ENCODE peak calls at places on chromosome 5, in four cellular contexts. One of them, this sample, is unnamed.

GRCh38 chr5:1118738-1119137 is 6.9 kb upstream of the SLC12A7 start:
- DNase-seq in mammary epithelial cell: no peak
- DNase-seq in mesendoderm: peak
- DNase-seq in A549: no peak
- DNase-seq in this sample: no peak

GRCh38 chr5:73274870-73275756 is 102.1 kb downstream of the TMEM174 start:
- DNase-seq in mammary epithelial cell: no peak
- DNase-seq in A549: no peak
- DNase-seq in mesendoderm: no peak
- DNase-seq in this sample: no peak

GRCh38 chr5:134979416-134979815 is 11.7 kb downstream of the CATSPER3 start:
- DNase-seq in mesendoderm: no peak
- DNase-seq in A549: no peak
- DNase-seq in mammary epithelial cell: no peak
- DNase-seq in this sample: no peak

GRCh38 chr5:174327317-174327864 is 281.9 kb downstream of the NSG2 start:
- DNase-seq in A549: peak
- DNase-seq in mesendoderm: peak
- DNase-seq in mammary epithelial cell: peak
- DNase-seq in this sample: no peak

GRCh38 chr5:56323505-56323904 is 90.4 kb upstream of the ANKRD55 start:
- DNase-seq in mammary epithelial cell: peak
- DNase-seq in A549: peak
- DNase-seq in mesendoderm: peak
- DNase-seq in this sample: no peak

GRCh38 chr5:81495286-81495685 is 101.4 kb upstream of the ACOT12 start:
- DNase-seq in mammary epithelial cell: no peak
- DNase-seq in A549: no peak
- DNase-seq in mesendoderm: no peak
- DNase-seq in this sample: no peak

GRCh38 chr5:57094753-57095683 is 78.8 kb upstream of the GPBP1 start:
- DNase-seq in mesendoderm: peak
- DNase-seq in mammary epithelial cell: peak
- DNase-seq in A549: peak
- DNase-seq in this sample: no peak

GRCh38 chr5:78794693-78795215 is 146.2 kb upstream of the LHFPL2 start:
- DNase-seq in mammary epithelial cell: no peak
- DNase-seq in A549: no peak
- DNase-seq in mesendoderm: no peak
- DNase-seq in this sample: no peak

GRCh38 chr5:145854651-145855258 is 18.1 kb downstream of the GRXCR2 start:
- DNase-seq in mammary epithelial cell: peak
- DNase-seq in mesendoderm: peak
- DNase-seq in A549: peak
- DNase-seq in this sample: peak

GRCh38 chr5:55991768-55992486 is 2.8 kb downstream of the IL6ST start:
- DNase-seq in mammary epithelial cell: no peak
- DNase-seq in mesendoderm: no peak
- DNase-seq in A549: no peak
- DNase-seq in this sample: peak

GRCh38 chr5:117590944-117591343 is 1016.3 kb upstream of the SEMA6A start:
- DNase-seq in mammary epithelial cell: no peak
- DNase-seq in mesendoderm: peak
- DNase-seq in A549: no peak
- DNase-seq in this sample: no peak

GRCh38 chr5:133930061-133930823 is 38.2 kb downstream of the C5orf15 start:
- DNase-seq in mesendoderm: no peak
- DNase-seq in mammary epithelial cell: no peak
- DNase-seq in A549: no peak
- DNase-seq in this sample: no peak

GRCh38 chr5:139708877-139709586 is 60.9 kb downstream of the CXXC5 start:
- DNase-seq in mesendoderm: peak
- DNase-seq in mammary epithelial cell: no peak
- DNase-seq in A549: peak
- DNase-seq in this sample: peak

GRCh38 chr5:141439411-141440141 is 9.3 kb downstream of the PCDHGA12 start:
- DNase-seq in mammary epithelial cell: no peak
- DNase-seq in A549: no peak
- DNase-seq in mesendoderm: no peak
- DNase-seq in this sample: no peak

GRCh38 chr5:147547730-147548129 is 37.9 kb upstream of the DPYSL3 start:
- DNase-seq in A549: no peak
- DNase-seq in mesendoderm: no peak
- DNase-seq in mammary epithelial cell: no peak
- DNase-seq in this sample: peak

GRCh38 chr5:96714951-96715451 is 52.8 kb downstream of the CAST start:
- DNase-seq in A549: peak
- DNase-seq in mammary epithelial cell: peak
- DNase-seq in mesendoderm: peak
- DNase-seq in this sample: peak

GRCh38 chr5:97229196-97229595 is 46.1 kb upstream of the RIOK2 start:
- DNase-seq in mammary epithelial cell: peak
- DNase-seq in mesendoderm: no peak
- DNase-seq in A549: no peak
- DNase-seq in this sample: no peak

GRCh38 chr5:91182763-91183162 is 200.4 kb downstream of the ARRDC3 start:
- DNase-seq in mesendoderm: peak
- DNase-seq in A549: no peak
- DNase-seq in mammary epithelial cell: no peak
- DNase-seq in this sample: no peak

GRCh38 chr5:82406200-82406773 is 128.1 kb upstream of the RPS23 start:
- DNase-seq in A549: no peak
- DNase-seq in mesendoderm: peak
- DNase-seq in mammary epithelial cell: peak
- DNase-seq in this sample: peak

GRCh38 chr5:94524841-94525697 is 93.3 kb downstream of the KIAA0825 start:
- DNase-seq in mammary epithelial cell: peak
- DNase-seq in A549: peak
- DNase-seq in mesendoderm: peak
- DNase-seq in this sample: peak

GRCh38 chr5:573206-573605 is 38.9 kb upstream of the CEP72 start:
- DNase-seq in A549: no peak
- DNase-seq in mammary epithelial cell: no peak
- DNase-seq in mesendoderm: no peak
- DNase-seq in this sample: no peak

GRCh38 chr5:103035701-103036100 is 84.2 kb downstream of the GIN1 start:
- DNase-seq in A549: no peak
- DNase-seq in mesendoderm: no peak
- DNase-seq in mammary epithelial cell: no peak
- DNase-seq in this sample: no peak

GRCh38 chr5:168734119-168734518 is 155.0 kb upstream of the PANK3 start:
- DNase-seq in mammary epithelial cell: no peak
- DNase-seq in A549: no peak
- DNase-seq in mesendoderm: no peak
- DNase-seq in this sample: no peak

GRCh38 chr5:127892467-127893207 is 189.4 kb downstream of the CCDC192 start:
- DNase-seq in A549: peak
- DNase-seq in mammary epithelial cell: peak
- DNase-seq in mesendoderm: no peak
- DNase-seq in this sample: peak

GRCh38 chr5:170443624-170444023 is 54.5 kb upstream of the KCNMB1 start:
- DNase-seq in A549: no peak
- DNase-seq in mesendoderm: no peak
- DNase-seq in mammary epithelial cell: no peak
- DNase-seq in this sample: no peak

GRCh38 chr5:78505860-78506259 is 142.7 kb downstream of the LHFPL2 start:
- DNase-seq in mesendoderm: no peak
- DNase-seq in mammary epithelial cell: no peak
- DNase-seq in A549: no peak
- DNase-seq in this sample: no peak

GRCh38 chr5:77638763-77639451 is 394 bp upstream of the OTP start:
- DNase-seq in mammary epithelial cell: no peak
- DNase-seq in mesendoderm: peak
- DNase-seq in A549: peak
- DNase-seq in this sample: no peak

GRCh38 chr5:171444582-171444981 is 25.1 kb downstream of the FGF18 start:
- DNase-seq in mesendoderm: no peak
- DNase-seq in A549: no peak
- DNase-seq in mammary epithelial cell: peak
- DNase-seq in this sample: no peak

GRCh38 chr5:5613261-5613990 is 190.9 kb downstream of the ICE1 start:
- DNase-seq in mammary epithelial cell: no peak
- DNase-seq in A549: no peak
- DNase-seq in mesendoderm: no peak
- DNase-seq in this sample: no peak

GRCh38 chr5:158058208-158058607 is 199.3 kb upstream of the CLINT1 start:
- DNase-seq in A549: no peak
- DNase-seq in mesendoderm: peak
- DNase-seq in mammary epithelial cell: peak
- DNase-seq in this sample: no peak

GRCh38 chr5:27906481-27906880 is 868.1 kb upstream of the CDH9 start:
- DNase-seq in mammary epithelial cell: peak
- DNase-seq in mesendoderm: no peak
- DNase-seq in A549: no peak
- DNase-seq in this sample: no peak

GRCh38 chr5:98770158-98770910 is 3.1 kb upstream of the RGMB start:
- DNase-seq in mesendoderm: peak
- DNase-seq in A549: peak
- DNase-seq in mammary epithelial cell: peak
- DNase-seq in this sample: peak

GRCh38 chr5:108801776-108802175 is 54.1 kb downstream of the FER start:
- DNase-seq in mammary epithelial cell: peak
- DNase-seq in mesendoderm: no peak
- DNase-seq in A549: peak
- DNase-seq in this sample: peak

GRCh38 chr5:167061695-167062094 is 1229.8 kb upstream of the WWC1 start:
- DNase-seq in A549: no peak
- DNase-seq in mesendoderm: no peak
- DNase-seq in mammary epithelial cell: no peak
- DNase-seq in this sample: no peak

GRCh38 chr5:95564450-95564849 is 9.5 kb downstream of the ARSK start:
- DNase-seq in mesendoderm: no peak
- DNase-seq in A549: no peak
- DNase-seq in mammary epithelial cell: no peak
- DNase-seq in this sample: no peak

GRCh38 chr5:103546858-103547257 is 15.7 kb downstream of the NUDT12 start:
- DNase-seq in mammary epithelial cell: no peak
- DNase-seq in A549: no peak
- DNase-seq in mesendoderm: no peak
- DNase-seq in this sample: no peak

DNA sequence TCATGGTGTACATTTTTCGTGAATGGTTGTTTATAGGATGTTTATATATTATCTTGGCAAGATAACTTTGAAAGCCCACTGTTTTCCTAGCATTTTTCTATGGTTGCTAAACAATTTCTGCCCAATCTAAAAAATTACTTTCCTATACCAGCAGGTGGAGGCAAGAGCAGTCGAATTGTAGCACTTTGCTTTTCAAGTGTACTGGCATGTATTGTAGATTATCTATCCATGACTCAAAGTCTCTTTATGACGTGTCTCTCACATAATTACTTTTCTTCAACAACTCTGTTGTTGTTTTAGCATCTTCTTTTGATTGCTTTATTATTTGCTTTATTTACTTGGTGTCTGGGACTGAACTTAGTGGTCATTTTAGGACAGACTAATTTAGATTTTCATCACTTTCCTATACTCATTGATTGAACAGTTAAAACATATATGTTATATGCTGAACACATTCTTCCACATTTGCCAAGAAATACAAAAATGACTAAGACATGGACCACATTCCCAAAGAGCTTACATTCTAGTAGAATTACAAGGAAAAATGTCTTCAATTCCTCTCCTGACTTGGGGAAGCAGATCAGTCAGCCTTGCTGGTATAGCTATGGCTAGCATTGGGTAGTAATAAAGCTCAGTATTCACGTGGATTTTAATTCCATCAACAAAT is 20.7 kb downstream of the NLN start:
- DNase-seq in mammary epithelial cell: peak
- DNase-seq in mesendoderm: peak
- DNase-seq in A549: peak
- DNase-seq in this sample: peak
- H3K4me2 ChIP-seq in mammary epithelial cell: peak
- H3K4me2 ChIP-seq in mesendoderm: no peak
- H3K4me2 ChIP-seq in A549: no peak
- H3K4me2 ChIP-seq in this sample: peak

DNA sequence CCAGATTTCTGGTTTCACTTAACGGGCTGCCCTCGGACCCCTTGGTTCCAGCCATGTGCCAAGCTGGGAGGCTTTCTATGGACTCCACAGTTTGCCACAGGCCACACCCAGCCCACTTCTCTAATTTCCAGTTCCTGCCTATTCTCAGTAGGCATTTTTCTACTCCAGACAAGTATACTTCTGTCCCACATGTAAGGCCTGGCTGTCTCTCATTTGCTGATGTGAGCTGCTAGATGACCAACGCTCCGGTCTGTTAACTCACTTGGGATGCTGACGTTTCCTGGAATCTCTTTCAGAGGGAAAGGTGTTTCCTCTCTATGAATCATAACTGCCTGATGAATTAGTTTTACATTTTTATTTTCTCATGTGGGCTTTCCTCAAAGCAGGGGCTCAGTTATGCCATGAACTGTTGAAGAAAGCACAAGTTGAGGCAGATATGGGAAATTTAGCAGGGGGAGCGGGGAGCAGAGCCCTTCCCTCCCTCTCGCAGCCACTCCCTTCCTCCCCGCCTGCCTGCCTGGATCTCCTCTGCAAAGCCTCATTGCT is 36.3 kb downstream of the ERGIC1 start:
- DNase-seq in mesendoderm: no peak
- DNase-seq in A549: peak
- DNase-seq in mammary epithelial cell: peak
- DNase-seq in this sample: peak
- H3K4me2 ChIP-seq in mesendoderm: no peak
- H3K4me2 ChIP-seq in A549: peak
- H3K4me2 ChIP-seq in mammary epithelial cell: peak
- H3K4me2 ChIP-seq in this sample: peak

GRCh38 chr5:149453618-149454415 is 74.7 kb upstream of the IL17B start:
- DNase-seq in A549: no peak
- DNase-seq in mesendoderm: no peak
- DNase-seq in mammary epithelial cell: no peak
- DNase-seq in this sample: no peak
- H3K4me2 ChIP-seq in A549: no peak
- H3K4me2 ChIP-seq in mesendoderm: no peak
- H3K4me2 ChIP-seq in mammary epithelial cell: peak
- H3K4me2 ChIP-seq in this sample: no peak

DNA sequence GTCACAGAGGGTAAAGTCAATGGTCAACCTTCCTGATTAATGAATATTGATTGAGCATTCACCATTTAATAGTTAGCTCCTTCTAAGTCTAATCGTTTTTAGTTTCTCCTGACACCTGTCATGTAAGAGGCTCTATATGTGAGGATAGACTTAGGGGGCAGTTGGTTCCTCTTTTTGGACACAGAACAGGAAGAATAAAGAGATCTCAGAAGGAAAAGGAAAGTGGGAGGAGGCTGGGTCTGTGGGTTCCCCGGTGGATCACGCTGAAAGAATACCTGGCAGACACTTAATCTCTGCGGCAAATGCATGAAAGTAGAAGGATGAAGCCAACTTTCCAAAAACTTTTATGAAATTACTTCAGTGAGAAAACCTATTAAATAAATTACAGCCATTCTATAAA is 98.4 kb downstream of the PDE4D start:
- DNase-seq in mesendoderm: no peak
- DNase-seq in mammary epithelial cell: no peak
- DNase-seq in A549: no peak
- DNase-seq in this sample: no peak
- H3K4me2 ChIP-seq in mesendoderm: no peak
- H3K4me2 ChIP-seq in mammary epithelial cell: no peak
- H3K4me2 ChIP-seq in A549: no peak
- H3K4me2 ChIP-seq in this sample: no peak

This sample was measured in endothelial cell of umbilical vein.